ENCODE peak calls at places on chromosome 2, in nine cellular contexts. C, O, Q, H, U, E, I, T and W are unnamed samples.

GRCh38 chr2:145323512-145323911 is 803.6 kb upstream of the ZEB2 start:
- DNase-seq in U (no peak), I (peak; percentile 62), Q (peak; percentile 16), C (no peak), E (peak; percentile 61), H (no peak), T (no peak), O (no peak), W (peak; percentile 7)

GRCh38 chr2:68645523-68645922 is 2.1 kb downstream of the PROKR1 start:
- DNase-seq in I (peak; percentile 4), O (no peak), H (no peak), C (peak; percentile 25), Q (no peak), T (no peak), E (peak; percentile 22), U (peak; percentile 3), W (no peak)

GRCh38 chr2:226887940-226888339 is 52.1 kb downstream of the RHBDD1 start:
- DNase-seq in C (no peak), I (no peak), E (peak; percentile 40), U (peak; percentile 22), Q (peak; percentile 59), H (no peak), O (no peak), T (no peak), W (no peak)

GRCh38 chr2:45860136-45861106 is 208.9 kb downstream of the PRKCE start:
- DNase-seq in E (peak; percentile 15), C (peak; percentile 43), T (peak; percentile 33), I (no peak), H (peak; percentile 79), U (peak; percentile 78), O (peak; percentile 48), Q (peak; percentile 69), W (peak; percentile 78)

GRCh38 chr2:213152065-213152794 is 818 bp upstream of the IKZF2 start:
- DNase-seq in H (peak; percentile 60), I (peak; percentile 66), Q (peak; percentile 91), U (peak; percentile 86), T (peak; percentile 86), O (peak; percentile 67), E (peak; percentile 80), C (peak; percentile 81), W (peak; percentile 18)

GRCh38 chr2:120460511-120460910 is 114.6 kb downstream of the INHBB start:
- DNase-seq in U (no peak), Q (no peak), H (no peak), O (no peak), E (no peak), I (no peak), T (no peak), C (no peak), W (no peak)

GRCh38 chr2:11539317-11540147 is 5.7 kb downstream of the GREB1 start:
- DNase-seq in E (no peak), C (no peak), U (no peak), O (no peak), Q (peak; percentile 60), T (peak; percentile 59), I (no peak), H (no peak), W (peak; percentile 79)

GRCh38 chr2:25380023-25380422 is 38.3 kb upstream of the DNMT3A start:
- DNase-seq in C (peak; percentile 66), I (no peak), H (no peak), T (no peak), E (no peak), O (no peak), U (no peak), Q (no peak), W (no peak)

GRCh38 chr2:198309673-198310280 is 505.4 kb downstream of the PLCL1 start:
- DNase-seq in T (peak; percentile 73), H (peak; percentile 7), I (peak; percentile 74), Q (peak; percentile 66), C (peak; percentile 51), O (no peak), E (peak; percentile 38), U (peak; percentile 65), W (peak; percentile 22)

GRCh38 chr2:67036446-67036845 is 360.7 kb upstream of the ETAA1 start:
- DNase-seq in Q (no peak), I (no peak), C (no peak), E (no peak), H (no peak), U (no peak), O (no peak), T (no peak), W (no peak)

GRCh38 chr2:112055110-112055832 is at the start of gene TMEM87B:
- DNase-seq in H (peak; percentile 99), I (peak; percentile 94), Q (peak; percentile 99), O (peak; percentile 100), E (peak; percentile 94), C (peak; percentile 99), T (peak; percentile 86), U (peak; percentile 100), W (peak; percentile 93)

GRCh38 chr2:241892299-241893137 is 23.0 kb downstream of the RTP5 start:
- DNase-seq in H (no peak), C (no peak), I (no peak), O (peak; percentile 32), U (peak; percentile 31), Q (peak; percentile 53), E (no peak), T (no peak), W (peak; percentile 41)

GRCh38 chr2:1727796-1728474 is 16.4 kb downstream of the PXDN start:
- DNase-seq in T (no peak), Q (no peak), I (no peak), H (no peak), O (no peak), E (no peak), U (no peak), C (no peak), W (no peak)

GRCh38 chr2:67416136-67416535 is 19.0 kb downstream of the ETAA1 start:
- DNase-seq in I (no peak), C (no peak), O (no peak), E (no peak), T (no peak), U (peak; percentile 24), H (no peak), Q (no peak), W (no peak)

GRCh38 chr2:232330068-232330999 is 48.2 kb upstream of the ALPP start:
- DNase-seq in H (no peak), C (no peak), O (peak; percentile 29), E (peak; percentile 46), U (no peak), I (no peak), Q (no peak), T (no peak), W (no peak)

GRCh38 chr2:53970095-53970897 is 497 bp downstream of the PSME4 start:
- DNase-seq in O (peak; percentile 43), Q (peak; percentile 52), I (peak; percentile 22), U (peak; percentile 55), H (peak; percentile 50), C (peak; percentile 55), E (peak; percentile 53), T (no peak), W (peak; percentile 55)

GRCh38 chr2:238521870-238522269 is 95.1 kb downstream of the ASB1 start:
- DNase-seq in I (no peak), Q (no peak), H (no peak), T (no peak), E (no peak), C (no peak), O (no peak), U (no peak), W (peak; percentile 8)